ENCODE peak calls at places on chromosomes 12 and 14, in four cellular contexts. One of them, this sample, is unnamed.

GRCh38 chr14:58118097-58118496 is 33.9 kb downstream of the ARMH4 start:
- DNase-seq in astrocyte: peak
- DNase-seq in PC-9: no peak
- DNase-seq in AG04450: no peak
- DNase-seq in this sample: no peak

GRCh38 chr14:66111891-66112290 is 374.3 kb upstream of the CCDC196 start:
- DNase-seq in astrocyte: no peak
- DNase-seq in PC-9: peak
- DNase-seq in AG04450: no peak
- DNase-seq in this sample: no peak

GRCh38 chr12:51421266-51421884 is 3.3 kb upstream of the SLC4A8 start:
- DNase-seq in PC-9: peak
- DNase-seq in AG04450: peak
- DNase-seq in astrocyte: peak
- DNase-seq in this sample: peak

GRCh38 chr14:42001436-42001835 is 394.8 kb downstream of the LRFN5 start:
- DNase-seq in PC-9: no peak
- DNase-seq in AG04450: no peak
- DNase-seq in astrocyte: peak
- DNase-seq in this sample: no peak

GRCh38 chr12:102539651-102540553 is 59.5 kb upstream of the IGF1 start:
- DNase-seq in AG04450: peak
- DNase-seq in astrocyte: peak
- DNase-seq in PC-9: peak
- DNase-seq in this sample: peak

GRCh38 chr14:50943943-50944646 is at the start of gene PYGL:
- DNase-seq in astrocyte: peak
- DNase-seq in AG04450: no peak
- DNase-seq in PC-9: peak
- DNase-seq in this sample: peak

GRCh38 chr12:12272869-12273268 is 6.0 kb upstream of the LRP6 start:
- DNase-seq in PC-9: peak
- DNase-seq in astrocyte: peak
- DNase-seq in AG04450: no peak
- DNase-seq in this sample: peak

GRCh38 chr14:99822800-99823455 is 29.7 kb downstream of the EML1 start:
- DNase-seq in astrocyte: no peak
- DNase-seq in AG04450: no peak
- DNase-seq in PC-9: no peak
- DNase-seq in this sample: peak

GRCh38 chr12:98438826-98439225 is 76.6 kb upstream of the TMPO start:
- DNase-seq in astrocyte: no peak
- DNase-seq in AG04450: no peak
- DNase-seq in PC-9: no peak
- DNase-seq in this sample: no peak

GRCh38 chr12:45217846-45218245 is 2.0 kb downstream of the ANO6 start:
- DNase-seq in PC-9: no peak
- DNase-seq in astrocyte: no peak
- DNase-seq in AG04450: no peak
- DNase-seq in this sample: no peak

GRCh38 chr12:52735106-52735505 is 31.8 kb upstream of the KRT77 start:
- DNase-seq in PC-9: no peak
- DNase-seq in AG04450: no peak
- DNase-seq in astrocyte: no peak
- DNase-seq in this sample: no peak

GRCh38 chr12:62808166-62808879 is 126.6 kb downstream of the PPM1H start:
- DNase-seq in PC-9: no peak
- DNase-seq in astrocyte: no peak
- DNase-seq in AG04450: no peak
- DNase-seq in this sample: no peak

GRCh38 chr14:73612339-73613045 is at the start of gene ACOT6:
- DNase-seq in PC-9: peak
- DNase-seq in astrocyte: peak
- DNase-seq in AG04450: peak
- DNase-seq in this sample: peak

GRCh38 chr12:52878507-52879393 is 26.1 kb downstream of the KRT8 start:
- DNase-seq in AG04450: no peak
- DNase-seq in astrocyte: no peak
- DNase-seq in PC-9: no peak
- DNase-seq in this sample: no peak

GRCh38 chr12:29273178-29273843 is 107.7 kb downstream of the ERGIC2 start:
- DNase-seq in PC-9: no peak
- DNase-seq in AG04450: no peak
- DNase-seq in astrocyte: no peak
- DNase-seq in this sample: no peak

GRCh38 chr14:93962701-93963601 is 13.4 kb downstream of the ASB2 start:
- DNase-seq in AG04450: no peak
- DNase-seq in PC-9: peak
- DNase-seq in astrocyte: peak
- DNase-seq in this sample: no peak

GRCh38 chr12:9872743-9873142 is 3.6 kb upstream of the CLEC2B start:
- DNase-seq in AG04450: no peak
- DNase-seq in astrocyte: no peak
- DNase-seq in PC-9: no peak
- DNase-seq in this sample: no peak

GRCh38 chr14:56351861-56352260 is 227.7 kb upstream of the TMEM260 start:
- DNase-seq in astrocyte: peak
- DNase-seq in AG04450: peak
- DNase-seq in PC-9: peak
- DNase-seq in this sample: peak

GRCh38 chr12:106080111-106080732 is 58.5 kb downstream of the NUAK1 start:
- DNase-seq in PC-9: no peak
- DNase-seq in AG04450: no peak
- DNase-seq in astrocyte: peak
- DNase-seq in this sample: peak

GRCh38 chr14:92704036-92704804 is 44.2 kb downstream of the LGMN start:
- DNase-seq in astrocyte: no peak
- DNase-seq in AG04450: no peak
- DNase-seq in PC-9: no peak
- DNase-seq in this sample: no peak

GRCh38 chr14:68694516-68695235 is 98.2 kb downstream of the ZFP36L1 start:
- DNase-seq in AG04450: no peak
- DNase-seq in PC-9: peak
- DNase-seq in astrocyte: peak
- DNase-seq in this sample: no peak

GRCh38 chr14:66046035-66046434 is 440.1 kb upstream of the CCDC196 start:
- DNase-seq in PC-9: no peak
- DNase-seq in AG04450: no peak
- DNase-seq in astrocyte: no peak
- DNase-seq in this sample: no peak

GRCh38 chr12:47755655-47756562 is 2.8 kb downstream of the RAPGEF3 start:
- DNase-seq in PC-9: no peak
- DNase-seq in astrocyte: no peak
- DNase-seq in AG04450: no peak
- DNase-seq in this sample: no peak

GRCh38 chr12:11731455-11731854 is 82.0 kb downstream of the ETV6 start:
- DNase-seq in PC-9: no peak
- DNase-seq in AG04450: no peak
- DNase-seq in astrocyte: peak
- DNase-seq in this sample: peak

GRCh38 chr14:33297565-33297964 is 358.9 kb downstream of the NPAS3 start:
- DNase-seq in AG04450: no peak
- DNase-seq in astrocyte: no peak
- DNase-seq in PC-9: no peak
- DNase-seq in this sample: no peak

GRCh38 chr12:90322006-90322405 is 613.4 kb upstream of the ATP2B1 start:
- DNase-seq in PC-9: no peak
- DNase-seq in AG04450: no peak
- DNase-seq in astrocyte: peak
- DNase-seq in this sample: peak

GRCh38 chr12:48925218-48925871 is at the start of gene FKBP11:
- DNase-seq in AG04450: no peak
- DNase-seq in PC-9: peak
- DNase-seq in astrocyte: peak
- DNase-seq in this sample: peak

GRCh38 chr12:90543393-90543792 is 411.6 kb downstream of the CCER1 start:
- DNase-seq in AG04450: no peak
- DNase-seq in astrocyte: peak
- DNase-seq in PC-9: no peak
- DNase-seq in this sample: peak

GRCh38 chr12:104998423-104999346 is 12.6 kb downstream of the NOPCHAP1 start:
- DNase-seq in astrocyte: no peak
- DNase-seq in AG04450: no peak
- DNase-seq in PC-9: peak
- DNase-seq in this sample: no peak

GRCh38 chr14:54627718-54628345 is 60.9 kb downstream of the SAMD4A start:
- DNase-seq in AG04450: no peak
- DNase-seq in astrocyte: peak
- DNase-seq in PC-9: no peak
- DNase-seq in this sample: peak

GRCh38 chr12:90954921-90955320 is at the start of gene CCER1:
- DNase-seq in AG04450: no peak
- DNase-seq in PC-9: no peak
- DNase-seq in astrocyte: no peak
- DNase-seq in this sample: no peak

GRCh38 chr12:56684745-56685369 is 3.2 kb downstream of the PTGES3 start:
- DNase-seq in PC-9: no peak
- DNase-seq in AG04450: no peak
- DNase-seq in astrocyte: no peak
- DNase-seq in this sample: no peak

GRCh38 chr14:63078606-63079005 is 33.3 kb upstream of the KCNH5 start:
- DNase-seq in PC-9: no peak
- DNase-seq in AG04450: no peak
- DNase-seq in astrocyte: no peak
- DNase-seq in this sample: no peak

GRCh38 chr14:23054000-23054811 is 3.1 kb downstream of the CDH24 start:
- DNase-seq in astrocyte: no peak
- DNase-seq in PC-9: no peak
- DNase-seq in AG04450: no peak
- DNase-seq in this sample: peak

GRCh38 chr14:35342160-35343010 is 50.2 kb downstream of the PSMA6 start:
- DNase-seq in AG04450: no peak
- DNase-seq in PC-9: peak
- DNase-seq in astrocyte: peak
- DNase-seq in this sample: peak

GRCh38 chr14:61498303-61498702 is 176.9 kb downstream of the PRKCH start:
- DNase-seq in AG04450: no peak
- DNase-seq in astrocyte: peak
- DNase-seq in PC-9: no peak
- DNase-seq in this sample: no peak

GRCh38 chr12:67220065-67220464 is 49.1 kb upstream of the CAND1 start:
- DNase-seq in AG04450: no peak
- DNase-seq in PC-9: peak
- DNase-seq in astrocyte: no peak
- DNase-seq in this sample: no peak

GRCh38 chr12:51407604-51408003 is 16.4 kb upstream of the GALNT6 start:
- DNase-seq in PC-9: no peak
- DNase-seq in astrocyte: no peak
- DNase-seq in AG04450: no peak
- DNase-seq in this sample: no peak

GRCh38 chr12:50642755-50643154 is 121.1 kb upstream of the ATF1 start:
- DNase-seq in PC-9: no peak
- DNase-seq in AG04450: no peak
- DNase-seq in astrocyte: no peak
- DNase-seq in this sample: no peak

GRCh38 chr14:30645600-30645999 is 23.5 kb downstream of the SCFD1 start:
- DNase-seq in PC-9: no peak
- DNase-seq in AG04450: no peak
- DNase-seq in astrocyte: no peak
- DNase-seq in this sample: no peak

GRCh38 chr14:30638926-30639325 is 16.8 kb downstream of the SCFD1 start:
- DNase-seq in PC-9: no peak
- DNase-seq in AG04450: no peak
- DNase-seq in astrocyte: no peak
- DNase-seq in this sample: no peak

DNA sequence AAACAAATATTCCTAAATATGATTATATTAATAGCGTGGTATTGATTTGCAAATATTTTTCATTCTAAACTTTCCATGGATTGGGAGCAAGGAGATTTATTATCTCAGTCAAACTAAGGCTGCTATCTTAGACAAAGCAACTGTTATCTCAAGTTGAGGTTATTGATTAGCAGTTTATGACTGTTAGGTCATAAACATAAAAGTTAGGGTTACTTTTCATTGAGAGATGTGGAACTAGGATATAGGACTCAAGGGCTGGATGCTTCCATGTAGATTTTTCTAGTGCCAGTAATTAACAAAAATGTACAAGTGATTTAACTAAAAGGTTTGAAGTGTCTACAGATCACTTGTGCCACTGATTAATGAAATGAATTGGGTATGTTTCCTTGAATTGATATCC is 19.1 kb downstream of the SCFD1 start:
- DNase-seq in AG04450: no peak
- DNase-seq in astrocyte: no peak
- DNase-seq in PC-9: no peak
- DNase-seq in this sample: no peak
- H3K4me3 ChIP-seq in AG04450: no peak
- H3K4me3 ChIP-seq in astrocyte: no peak
- H3K4me3 ChIP-seq in PC-9: no peak
- H3K4me3 ChIP-seq in this sample: no peak

GRCh38 chr12:63982787-63983186 is 138.3 kb downstream of the SRGAP1 start:
- DNase-seq in AG04450: no peak
- DNase-seq in PC-9: no peak
- DNase-seq in astrocyte: no peak
- DNase-seq in this sample: no peak
- TF ChIP-seq CTCF in AG04450: no peak
- TF ChIP-seq CTCF in PC-9: no peak
- TF ChIP-seq CTCF in astrocyte: no peak
- TF ChIP-seq CTCF in this sample: no peak

DNA sequence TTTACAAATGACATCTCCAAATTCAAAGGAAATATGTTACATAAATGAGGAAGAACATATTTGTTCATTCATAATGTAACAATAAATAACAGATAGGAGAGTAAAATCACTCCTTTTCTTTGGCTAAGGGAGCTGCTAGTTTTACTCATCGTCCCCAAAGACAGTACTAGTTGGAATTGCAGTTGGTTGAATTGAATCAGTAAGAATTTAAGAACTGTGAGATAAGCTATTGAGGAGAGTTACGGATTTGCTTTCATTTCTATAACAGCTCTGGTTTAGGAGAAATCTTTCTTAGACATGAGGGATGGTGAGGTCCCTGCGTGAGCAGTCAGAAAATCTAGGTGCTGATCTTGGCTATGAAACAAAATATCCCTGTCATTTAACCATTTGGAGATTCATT is 402.8 kb downstream of the AEBP2 start:
- DNase-seq in astrocyte: no peak
- DNase-seq in AG04450: no peak
- DNase-seq in PC-9: no peak
- DNase-seq in this sample: no peak
- H3K4me3 ChIP-seq in astrocyte: no peak
- H3K4me3 ChIP-seq in AG04450: no peak
- H3K4me3 ChIP-seq in PC-9: no peak
- H3K4me3 ChIP-seq in this sample: no peak

GRCh38 chr12:88578821-88579518 is 1.3 kb downstream of the KITLG start:
- DNase-seq in AG04450: no peak
- DNase-seq in astrocyte: no peak
- DNase-seq in PC-9: peak
- DNase-seq in this sample: peak
- TF ChIP-seq CTCF in AG04450: peak
- TF ChIP-seq CTCF in astrocyte: peak
- TF ChIP-seq CTCF in PC-9: peak
- TF ChIP-seq CTCF in this sample: peak

This sample was measured in foreskin fibroblast.